ENCODE peak calls at places on chromosome 21, in ten cellular contexts. One of them, this sample, is unnamed.

GRCh38 chr21:43812139-43812821 is 22.9 kb downstream of the RRP1 start:
- DNase-seq in body of pancreas: no peak
- DNase-seq in omental fat pad: no peak
- DNase-seq in HepG2: peak
- DNase-seq in breast epithelium: no peak
- DNase-seq in Panc1: no peak
- DNase-seq in choroid plexus epithelial cell: no peak
- DNase-seq in fibroblast of villous mesenchyme: peak
- DNase-seq in ovary: no peak
- DNase-seq in left ventricle myocardium inferior: no peak
- DNase-seq in this sample: peak

GRCh38 chr21:44421901-44422840 is 33.1 kb upstream of the LRRC3 start:
- DNase-seq in body of pancreas: no peak
- DNase-seq in omental fat pad: peak
- DNase-seq in HepG2: no peak
- DNase-seq in breast epithelium: peak
- DNase-seq in Panc1: no peak
- DNase-seq in choroid plexus epithelial cell: no peak
- DNase-seq in fibroblast of villous mesenchyme: no peak
- DNase-seq in ovary: peak
- DNase-seq in left ventricle myocardium inferior: peak
- DNase-seq in this sample: no peak

GRCh38 chr21:44794031-44794374 is 7.6 kb downstream of the UBE2G2 start:
- DNase-seq in body of pancreas: no peak
- DNase-seq in omental fat pad: no peak
- DNase-seq in HepG2: no peak
- DNase-seq in breast epithelium: no peak
- DNase-seq in Panc1: no peak
- DNase-seq in choroid plexus epithelial cell: no peak
- DNase-seq in fibroblast of villous mesenchyme: no peak
- DNase-seq in ovary: no peak
- DNase-seq in left ventricle myocardium inferior: no peak
- DNase-seq in this sample: no peak

GRCh38 chr21:15004721-15005370 is 60.0 kb downstream of the NRIP1 start:
- DNase-seq in body of pancreas: no peak
- DNase-seq in omental fat pad: no peak
- DNase-seq in HepG2: no peak
- DNase-seq in breast epithelium: no peak
- DNase-seq in Panc1: no peak
- DNase-seq in choroid plexus epithelial cell: no peak
- DNase-seq in fibroblast of villous mesenchyme: no peak
- DNase-seq in ovary: no peak
- DNase-seq in left ventricle myocardium inferior: no peak
- DNase-seq in this sample: peak

GRCh38 chr21:30340714-30341573 is 3.5 kb upstream of the KRTAP27-1 start:
- DNase-seq in body of pancreas: peak
- DNase-seq in omental fat pad: peak
- DNase-seq in HepG2: peak
- DNase-seq in breast epithelium: no peak
- DNase-seq in Panc1: peak
- DNase-seq in choroid plexus epithelial cell: peak
- DNase-seq in fibroblast of villous mesenchyme: peak
- DNase-seq in ovary: no peak
- DNase-seq in left ventricle myocardium inferior: no peak
- DNase-seq in this sample: peak

GRCh38 chr21:31730687-31731111 is 1.2 kb downstream of the SCAF4 start:
- DNase-seq in body of pancreas: no peak
- DNase-seq in omental fat pad: no peak
- DNase-seq in HepG2: peak
- DNase-seq in breast epithelium: no peak
- DNase-seq in Panc1: no peak
- DNase-seq in choroid plexus epithelial cell: peak
- DNase-seq in fibroblast of villous mesenchyme: no peak
- DNase-seq in ovary: no peak
- DNase-seq in left ventricle myocardium inferior: no peak
- DNase-seq in this sample: peak

GRCh38 chr21:25647632-25648031 is 8.6 kb downstream of the JAM2 start:
- DNase-seq in body of pancreas: no peak
- DNase-seq in omental fat pad: no peak
- DNase-seq in HepG2: no peak
- DNase-seq in breast epithelium: no peak
- DNase-seq in Panc1: no peak
- DNase-seq in choroid plexus epithelial cell: no peak
- DNase-seq in fibroblast of villous mesenchyme: no peak
- DNase-seq in ovary: no peak
- DNase-seq in left ventricle myocardium inferior: no peak
- DNase-seq in this sample: no peak

GRCh38 chr21:38751379-38752050 is 54.2 kb upstream of the ETS2 start:
- DNase-seq in body of pancreas: no peak
- DNase-seq in omental fat pad: no peak
- DNase-seq in HepG2: no peak
- DNase-seq in breast epithelium: no peak
- DNase-seq in Panc1: no peak
- DNase-seq in choroid plexus epithelial cell: peak
- DNase-seq in fibroblast of villous mesenchyme: no peak
- DNase-seq in ovary: no peak
- DNase-seq in left ventricle myocardium inferior: peak
- DNase-seq in this sample: no peak

GRCh38 chr21:15028186-15028585 is 36.6 kb downstream of the NRIP1 start:
- DNase-seq in body of pancreas: no peak
- DNase-seq in omental fat pad: no peak
- DNase-seq in HepG2: no peak
- DNase-seq in breast epithelium: no peak
- DNase-seq in Panc1: no peak
- DNase-seq in choroid plexus epithelial cell: no peak
- DNase-seq in fibroblast of villous mesenchyme: no peak
- DNase-seq in ovary: no peak
- DNase-seq in left ventricle myocardium inferior: no peak
- DNase-seq in this sample: no peak

GRCh38 chr21:14356771-14357170 is 26.2 kb downstream of the HSPA13 start:
- DNase-seq in body of pancreas: no peak
- DNase-seq in omental fat pad: no peak
- DNase-seq in HepG2: no peak
- DNase-seq in breast epithelium: no peak
- DNase-seq in Panc1: no peak
- DNase-seq in choroid plexus epithelial cell: peak
- DNase-seq in fibroblast of villous mesenchyme: no peak
- DNase-seq in ovary: no peak
- DNase-seq in left ventricle myocardium inferior: no peak
- DNase-seq in this sample: peak

GRCh38 chr21:22657786-22658185 is 1659.6 kb downstream of the NCAM2 start:
- DNase-seq in body of pancreas: no peak
- DNase-seq in omental fat pad: no peak
- DNase-seq in HepG2: no peak
- DNase-seq in breast epithelium: no peak
- DNase-seq in Panc1: no peak
- DNase-seq in choroid plexus epithelial cell: no peak
- DNase-seq in fibroblast of villous mesenchyme: no peak
- DNase-seq in ovary: no peak
- DNase-seq in left ventricle myocardium inferior: no peak
- DNase-seq in this sample: no peak

GRCh38 chr21:28337319-28337718 is 655.4 kb downstream of the LTN1 start:
- DNase-seq in body of pancreas: no peak
- DNase-seq in omental fat pad: no peak
- DNase-seq in HepG2: peak
- DNase-seq in breast epithelium: no peak
- DNase-seq in Panc1: no peak
- DNase-seq in choroid plexus epithelial cell: peak
- DNase-seq in fibroblast of villous mesenchyme: peak
- DNase-seq in ovary: no peak
- DNase-seq in left ventricle myocardium inferior: no peak
- DNase-seq in this sample: peak
- TF ChIP-seq CTCF in body of pancreas: peak
- TF ChIP-seq CTCF in omental fat pad: no peak
- TF ChIP-seq CTCF in HepG2: peak
- TF ChIP-seq CTCF in breast epithelium: peak
- TF ChIP-seq CTCF in Panc1: peak
- TF ChIP-seq CTCF in choroid plexus epithelial cell: peak
- TF ChIP-seq CTCF in fibroblast of villous mesenchyme: peak
- TF ChIP-seq CTCF in ovary: peak
- TF ChIP-seq CTCF in left ventricle myocardium inferior: peak
- TF ChIP-seq CTCF in this sample: peak

DNA sequence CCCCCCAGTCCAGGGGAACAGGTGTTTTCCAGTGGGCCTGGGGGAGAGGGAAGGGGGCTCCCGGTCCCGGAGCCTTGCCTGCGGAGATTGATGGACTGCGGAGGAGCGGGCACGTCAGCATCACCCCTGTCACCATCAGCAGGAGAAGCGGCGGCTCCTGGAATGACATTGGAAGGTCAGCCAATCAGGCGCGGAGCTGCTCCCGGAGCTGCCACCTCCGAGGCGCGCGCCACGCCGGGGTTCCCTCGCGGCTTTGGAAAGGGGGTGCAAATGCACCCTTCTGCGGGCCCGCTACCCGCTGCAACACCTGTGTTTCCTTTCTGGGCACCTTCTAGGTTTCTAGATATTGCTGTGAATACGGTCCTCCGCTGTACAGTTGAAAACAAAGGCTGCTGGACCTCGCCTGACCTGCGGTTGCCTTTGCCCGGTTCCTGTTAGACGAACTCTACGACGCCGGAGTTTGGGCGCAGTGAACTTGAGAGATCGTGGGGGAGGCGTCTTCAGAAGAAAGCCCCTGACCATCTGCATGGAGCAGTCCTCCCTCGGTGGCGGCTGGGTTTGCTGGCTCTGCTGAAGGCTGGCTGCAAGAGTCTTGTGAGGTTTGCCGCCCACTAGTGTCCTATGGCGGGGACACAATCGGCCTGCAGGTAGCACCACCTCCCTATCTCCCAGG is 5.3 kb downstream of the DSCAM start:
- DNase-seq in body of pancreas: peak
- DNase-seq in omental fat pad: no peak
- DNase-seq in HepG2: peak
- DNase-seq in breast epithelium: no peak
- DNase-seq in Panc1: no peak
- DNase-seq in choroid plexus epithelial cell: no peak
- DNase-seq in fibroblast of villous mesenchyme: no peak
- DNase-seq in ovary: no peak
- DNase-seq in left ventricle myocardium inferior: peak
- DNase-seq in this sample: no peak
- TF ChIP-seq CTCF in body of pancreas: peak
- TF ChIP-seq CTCF in omental fat pad: no peak
- TF ChIP-seq CTCF in HepG2: peak
- TF ChIP-seq CTCF in breast epithelium: peak
- TF ChIP-seq CTCF in Panc1: peak
- TF ChIP-seq CTCF in choroid plexus epithelial cell: no peak
- TF ChIP-seq CTCF in fibroblast of villous mesenchyme: no peak
- TF ChIP-seq CTCF in ovary: no peak
- TF ChIP-seq CTCF in left ventricle myocardium inferior: peak
- TF ChIP-seq CTCF in this sample: no peak

GRCh38 chr21:41153443-41153842 is 14.5 kb upstream of the BACE2 start:
- DNase-seq in body of pancreas: no peak
- DNase-seq in omental fat pad: no peak
- DNase-seq in HepG2: no peak
- DNase-seq in breast epithelium: no peak
- DNase-seq in Panc1: no peak
- DNase-seq in choroid plexus epithelial cell: no peak
- DNase-seq in fibroblast of villous mesenchyme: no peak
- DNase-seq in ovary: no peak
- DNase-seq in left ventricle myocardium inferior: no peak
- DNase-seq in this sample: no peak

GRCh38 chr21:41161428-41161827 is 6.5 kb upstream of the BACE2 start:
- DNase-seq in body of pancreas: no peak
- DNase-seq in omental fat pad: no peak
- DNase-seq in HepG2: no peak
- DNase-seq in breast epithelium: no peak
- DNase-seq in Panc1: no peak
- DNase-seq in choroid plexus epithelial cell: no peak
- DNase-seq in fibroblast of villous mesenchyme: no peak
- DNase-seq in ovary: no peak
- DNase-seq in left ventricle myocardium inferior: no peak
- DNase-seq in this sample: no peak

GRCh38 chr21:41152149-41152548 is 15.8 kb upstream of the BACE2 start:
- DNase-seq in body of pancreas: no peak
- DNase-seq in omental fat pad: no peak
- DNase-seq in HepG2: no peak
- DNase-seq in breast epithelium: no peak
- DNase-seq in Panc1: no peak
- DNase-seq in choroid plexus epithelial cell: no peak
- DNase-seq in fibroblast of villous mesenchyme: no peak
- DNase-seq in ovary: no peak
- DNase-seq in left ventricle myocardium inferior: no peak
- DNase-seq in this sample: no peak

GRCh38 chr21:41160036-41160435 is 7.9 kb upstream of the BACE2 start:
- DNase-seq in body of pancreas: no peak
- DNase-seq in omental fat pad: no peak
- DNase-seq in HepG2: no peak
- DNase-seq in breast epithelium: no peak
- DNase-seq in Panc1: no peak
- DNase-seq in choroid plexus epithelial cell: no peak
- DNase-seq in fibroblast of villous mesenchyme: no peak
- DNase-seq in ovary: no peak
- DNase-seq in left ventricle myocardium inferior: no peak
- DNase-seq in this sample: no peak

DNA sequence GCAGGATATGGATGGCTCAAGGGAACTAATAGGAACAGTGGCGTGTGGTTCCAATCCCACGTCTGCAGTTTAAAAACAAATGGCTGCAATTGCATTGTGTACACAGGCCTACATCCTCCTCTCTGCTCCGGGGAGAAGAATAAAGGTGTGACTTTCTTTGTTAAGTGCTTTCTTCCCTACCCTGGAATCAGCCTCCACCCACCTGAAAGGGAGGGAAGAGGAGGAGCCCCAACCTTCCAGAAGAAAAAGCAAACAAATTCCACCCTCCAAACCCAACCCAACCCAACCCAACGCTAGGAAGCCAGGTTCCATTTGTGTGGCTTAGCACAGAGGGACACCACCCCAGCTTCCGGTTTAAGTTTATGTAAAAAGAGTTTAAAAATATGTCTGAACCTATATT is 11.8 kb upstream of the BACE2 start:
- DNase-seq in body of pancreas: no peak
- DNase-seq in omental fat pad: no peak
- DNase-seq in HepG2: no peak
- DNase-seq in breast epithelium: no peak
- DNase-seq in Panc1: no peak
- DNase-seq in choroid plexus epithelial cell: no peak
- DNase-seq in fibroblast of villous mesenchyme: no peak
- DNase-seq in ovary: no peak
- DNase-seq in left ventricle myocardium inferior: no peak
- DNase-seq in this sample: no peak
- TF ChIP-seq CTCF in body of pancreas: no peak
- TF ChIP-seq CTCF in omental fat pad: no peak
- TF ChIP-seq CTCF in HepG2: no peak
- TF ChIP-seq CTCF in breast epithelium: no peak
- TF ChIP-seq CTCF in Panc1: no peak
- TF ChIP-seq CTCF in choroid plexus epithelial cell: no peak
- TF ChIP-seq CTCF in fibroblast of villous mesenchyme: no peak
- TF ChIP-seq CTCF in ovary: no peak
- TF ChIP-seq CTCF in left ventricle myocardium inferior: no peak
- TF ChIP-seq CTCF in this sample: no peak

DNA sequence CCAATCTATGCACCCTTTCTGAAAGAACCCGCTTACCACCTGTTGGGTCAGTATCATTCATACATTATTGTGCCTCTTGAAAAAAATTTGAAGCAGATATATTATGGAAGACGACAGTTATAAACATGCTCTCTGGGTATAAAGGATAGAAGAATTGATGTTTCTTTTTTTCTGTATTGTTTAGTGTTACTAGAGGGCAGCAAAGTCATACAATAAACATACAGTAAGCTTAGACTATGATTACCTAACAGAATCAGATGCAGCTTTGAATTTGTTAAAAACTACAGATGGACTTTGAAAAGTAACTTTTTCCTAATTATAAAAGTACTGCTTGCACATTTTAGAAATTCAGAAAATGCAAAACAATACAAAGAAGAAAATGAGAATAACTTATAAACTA is 11.1 kb upstream of the PAXBP1 start:
- DNase-seq in body of pancreas: no peak
- DNase-seq in omental fat pad: no peak
- DNase-seq in HepG2: no peak
- DNase-seq in breast epithelium: no peak
- DNase-seq in Panc1: no peak
- DNase-seq in choroid plexus epithelial cell: no peak
- DNase-seq in fibroblast of villous mesenchyme: no peak
- DNase-seq in ovary: no peak
- DNase-seq in left ventricle myocardium inferior: no peak
- DNase-seq in this sample: no peak
- TF ChIP-seq CTCF in body of pancreas: no peak
- TF ChIP-seq CTCF in omental fat pad: no peak
- TF ChIP-seq CTCF in HepG2: no peak
- TF ChIP-seq CTCF in breast epithelium: no peak
- TF ChIP-seq CTCF in Panc1: peak
- TF ChIP-seq CTCF in choroid plexus epithelial cell: peak
- TF ChIP-seq CTCF in fibroblast of villous mesenchyme: no peak
- TF ChIP-seq CTCF in ovary: no peak
- TF ChIP-seq CTCF in left ventricle myocardium inferior: no peak
- TF ChIP-seq CTCF in this sample: no peak